ENCODE peak calls at places on chromosomes 7 and 10, in ten cellular contexts. R is CD8-positive, alpha-beta T cell; Q is Panc1; J is activated CD4-positive, alpha-beta T cell treated with anti-CD3 and anti-CD28 coated beads for 36 hours; T is right cardiac atrium; C is stimulated activated naive B cell treated with anti-CD40 and anti-IgM and Interleukin-4, amounts not matched to agents 10 μg/mL and 1 μg/mL and 100 μg/mL, for 72 hours; N is HCT116; U is PC-3; O is omental fat pad; K is RWPE2. X is an unnamed sample.

GRCh38 chr7:495761-496321 is 23.8 kb downstream of the PDGFA start:
- ATAC-seq in C (no peak), Q (peak; percentile 5), R (no peak), N (peak; percentile 11), O (no peak), K (peak; percentile 28), U (peak; percentile 25), J (no peak), T (no peak), X (no peak)

GRCh38 chr7:149297034-149297755 is 35.2 kb downstream of the ZNF783 start:
- ATAC-seq in N (no peak), K (no peak), R (no peak), T (no peak), C (no peak), O (no peak), J (peak; percentile 93), Q (no peak), U (no peak), X (no peak)

GRCh38 chr10:17744395-17744841 is 7.6 kb upstream of the TMEM236 start:
- ATAC-seq in R (no peak), K (no peak), O (no peak), U (no peak), N (no peak), Q (no peak), C (no peak), T (peak; percentile 46), J (no peak), X (no peak)

GRCh38 chr7:41824284-41824683 is 121.4 kb upstream of the INHBA start:
- ATAC-seq in U (no peak), N (no peak), T (no peak), R (no peak), Q (no peak), C (no peak), K (no peak), O (no peak), J (peak; percentile 61), X (no peak)

GRCh38 chr10:24750695-24751094 is 27.0 kb upstream of the ARHGAP21 start:
- ATAC-seq in J (no peak), N (no peak), O (no peak), T (no peak), U (no peak), Q (no peak), K (no peak), C (no peak), R (no peak), X (no peak)

GRCh38 chr7:86653919-86654659 is 10.4 kb downstream of the GRM3 start:
- ATAC-seq in C (no peak), O (no peak), U (no peak), N (no peak), Q (no peak), R (no peak), T (peak; percentile 90), K (no peak), J (no peak), X (no peak)

GRCh38 chr7:84078415-84078814 is 116.2 kb downstream of the SEMA3A start:
- ATAC-seq in T (no peak), U (no peak), K (no peak), O (no peak), C (no peak), N (no peak), J (no peak), R (no peak), Q (no peak), X (no peak)

GRCh38 chr10:37739181-37739580 is 118.2 kb downstream of the ZNF248 start:
- ATAC-seq in Q (no peak), C (no peak), R (no peak), U (no peak), J (no peak), N (no peak), O (no peak), K (no peak), T (no peak), X (no peak)

GRCh38 chr10:32891261-32891660 is 66.8 kb downstream of the ITGB1 start:
- ATAC-seq in C (no peak), J (no peak), N (no peak), K (peak; percentile 2), U (no peak), R (no peak), O (no peak), Q (peak; percentile 60), T (no peak), X (no peak)

GRCh38 chr10:80275135-80275498 is 14.3 kb downstream of the MAT1A start:
- ATAC-seq in J (no peak), U (no peak), C (no peak), O (no peak), T (no peak), R (no peak), N (no peak), K (no peak), Q (no peak), X (no peak)

GRCh38 chr10:3421537-3422257 is 249.1 kb upstream of the PITRM1 start:
- ATAC-seq in T (no peak), Q (peak; percentile 38), K (no peak), R (peak; percentile 38), U (no peak), C (no peak), O (no peak), N (no peak), J (peak; percentile 48), X (peak; percentile 32)

GRCh38 chr10:28677889-28678686 is 767 bp downstream of the BAMBI start:
- ATAC-seq in N (peak; percentile 18), J (no peak), K (no peak), U (no peak), C (no peak), T (peak; percentile 17), O (no peak), R (no peak), Q (peak; percentile 19), X (no peak)

GRCh38 chr10:130464426-130464825 is 328.2 kb downstream of the GLRX3 start:
- ATAC-seq in Q (no peak), U (no peak), O (no peak), N (no peak), C (no peak), R (no peak), J (no peak), K (no peak), T (no peak), X (no peak)

GRCh38 chr7:18386590-18386989 is 109.0 kb upstream of the HDAC9 start:
- ATAC-seq in U (no peak), R (no peak), T (no peak), Q (no peak), K (no peak), J (no peak), O (no peak), C (no peak), N (no peak), X (no peak)

GRCh38 chr10:30988831-30989458 is 42.7 kb downstream of the ZNF438 start:
- ATAC-seq in N (no peak), R (no peak), U (no peak), K (no peak), C (no peak), J (no peak), Q (no peak), O (peak; percentile 62), T (peak; percentile 86), X (no peak)

GRCh38 chr7:37327288-37327687 is 121.4 kb downstream of the ELMO1 start:
- ATAC-seq in U (no peak), T (no peak), Q (no peak), C (no peak), K (no peak), J (peak; percentile 49), R (no peak), O (no peak), N (no peak), X (no peak)

GRCh38 chr7:129363-130221 is 62.8 kb upstream of the FAM20C start:
- ATAC-seq in N (no peak), U (no peak), K (no peak), Q (no peak), C (peak; percentile 48), J (no peak), T (peak; percentile 78), O (no peak), R (no peak), X (no peak)

GRCh38 chr7:102468416-102469350 is 3.9 kb downstream of the LRWD1 start:
- ATAC-seq in O (no peak), Q (no peak), N (no peak), C (no peak), U (no peak), T (no peak), R (no peak), K (no peak), J (no peak), X (no peak)

GRCh38 chr7:41787951-41788350 is 85.1 kb upstream of the INHBA start:
- ATAC-seq in N (no peak), U (peak; percentile 22), Q (no peak), C (no peak), R (no peak), J (no peak), K (no peak), O (no peak), T (no peak), X (no peak)

GRCh38 chr10:6271663-6272062 is 68.9 kb downstream of the PFKFB3 start:
- ATAC-seq in R (no peak), Q (no peak), C (no peak), K (no peak), O (no peak), N (no peak), J (no peak), U (no peak), T (no peak), X (no peak)

GRCh38 chr10:99630991-99631390 is 10.8 kb upstream of the SLC25A28 start:
- ATAC-seq in K (peak; percentile 25), T (no peak), N (peak; percentile 3), O (no peak), J (no peak), C (no peak), U (no peak), Q (peak; percentile 42), R (no peak), X (no peak)

GRCh38 chr7:146004805-146005204 is 111.8 kb upstream of the CNTNAP2 start:
- ATAC-seq in U (peak; percentile 87), O (no peak), N (no peak), T (no peak), J (no peak), Q (no peak), R (no peak), K (peak; percentile 25), C (no peak), X (no peak)

GRCh38 chr7:141468341-141468740 is 82.9 kb upstream of the AGK start:
- ATAC-seq in O (no peak), J (no peak), N (no peak), U (no peak), C (no peak), K (no peak), R (no peak), Q (no peak), T (no peak), X (no peak)

GRCh38 chr7:154843670-154844237 is 159.2 kb downstream of the PAXIP1 start:
- ATAC-seq in T (no peak), N (no peak), J (no peak), C (no peak), K (no peak), U (no peak), O (no peak), Q (no peak), R (no peak), X (no peak)

GRCh38 chr7:29330136-29330535 is 135.6 kb downstream of the CHN2 start:
- ATAC-seq in N (no peak), R (no peak), O (no peak), C (no peak), J (no peak), Q (no peak), T (no peak), U (no peak), K (no peak), X (no peak)

GRCh38 chr7:157693521-157694388 is 357.0 kb downstream of the DNAJB6 start:
- ATAC-seq in U (no peak), K (no peak), O (no peak), R (no peak), C (no peak), T (no peak), J (no peak), N (no peak), Q (peak; percentile 42), X (no peak)

GRCh38 chr7:106277976-106278375 is 6.8 kb downstream of the NAMPT start:
- ATAC-seq in U (peak; percentile 16), C (no peak), O (no peak), Q (no peak), K (no peak), N (no peak), R (no peak), J (no peak), T (no peak), X (no peak)

GRCh38 chr7:134910968-134911367 is 75.3 kb upstream of the AGBL3 start:
- ATAC-seq in Q (no peak), K (no peak), O (no peak), C (no peak), R (no peak), J (no peak), N (no peak), T (no peak), U (no peak), X (peak; percentile 55)

X was measured in stimulated activated memory B cell treated with anti-CD40 and anti-IgM and Interleukin-4, amounts not matched to agents 10 μg/mL and 1 μg/mL and 100 μg/mL, for 72 hours.